ENCODE peak calls at places on chromosomes 3 and 15, in ten cellular contexts. R is PC-3; S is OCI-M1; Y is mesenteric fat pad; H is NCI-H1436; T is C1 segment of cervical spinal cord; I is memory B cell; X is activated CD4-positive, CD25-positive, alpha-beta regulatory T cell treated with anti-CD3 and anti-CD28 coated beads, Interleukin-2, amount 50 U/mL, for 16 hours; J is osteoblast; C is psoas muscle. M is an unnamed sample.

GRCh38 chr3:194104041-194104751 is 31.8 kb upstream of the HES1 start:
- DNase-seq in R (peak), S (peak), Y (no peak), H (peak), T (no peak), I (peak), X (no peak), J (no peak), C (no peak), M (no peak)

GRCh38 chr15:50100484-50100883 is 18.5 kb downstream of the ATP8B4 start:
- DNase-seq in R (no peak), S (no peak), Y (no peak), H (no peak), T (no peak), I (no peak), X (no peak), J (peak), C (no peak), M (no peak)

GRCh38 chr3:47406762-47407149 is 25.9 kb downstream of the PTPN23 start:
- DNase-seq in R (no peak), S (no peak), Y (no peak), H (no peak), T (no peak), I (no peak), X (no peak), J (no peak), C (no peak), M (no peak)

GRCh38 chr3:29515451-29515850 is 234.6 kb downstream of the RBMS3 start:
- DNase-seq in R (peak), S (no peak), Y (no peak), H (no peak), T (no peak), I (no peak), X (no peak), J (peak), C (no peak), M (no peak)

GRCh38 chr3:139548801-139549200 is 9.3 kb upstream of the RBP1 start:
- DNase-seq in R (no peak), S (no peak), Y (no peak), H (no peak), T (no peak), I (no peak), X (no peak), J (no peak), C (no peak), M (no peak)

GRCh38 chr15:57060799-57061198 is 142.4 kb downstream of the TCF12 start:
- DNase-seq in R (peak), S (no peak), Y (no peak), H (no peak), T (no peak), I (no peak), X (no peak), J (peak), C (no peak), M (no peak)

GRCh38 chr3:279325-279724 is 82.8 kb downstream of the CHL1 start:
- DNase-seq in R (no peak), S (no peak), Y (no peak), H (no peak), T (no peak), I (no peak), X (no peak), J (no peak), C (no peak), M (no peak)

GRCh38 chr3:160185711-160186110 is 39.5 kb upstream of the C3orf80 start:
- DNase-seq in R (no peak), S (no peak), Y (no peak), H (no peak), T (no peak), I (no peak), X (no peak), J (no peak), C (no peak), M (no peak)

GRCh38 chr3:122619040-122619439 is 41.6 kb downstream of the PARP15 start:
- DNase-seq in R (peak), S (no peak), Y (no peak), H (no peak), T (no peak), I (no peak), X (no peak), J (no peak), C (no peak), M (no peak)

GRCh38 chr3:143171141-143171651 is 51.6 kb downstream of the CHST2 start:
- DNase-seq in R (no peak), S (peak), Y (no peak), H (no peak), T (no peak), I (no peak), X (no peak), J (peak), C (no peak), M (no peak)

GRCh38 chr3:114392831-114393230 is 99.0 kb downstream of the TIGIT start:
- DNase-seq in R (no peak), S (no peak), Y (no peak), H (no peak), T (no peak), I (no peak), X (no peak), J (no peak), C (no peak), M (no peak)

GRCh38 chr3:190456779-190457178 is 7.1 kb upstream of the TMEM207 start:
- DNase-seq in R (no peak), S (no peak), Y (no peak), H (no peak), T (no peak), I (no peak), X (no peak), J (no peak), C (no peak), M (no peak)

GRCh38 chr3:127747751-127748521 is 74.4 kb downstream of the MGLL start:
- DNase-seq in R (peak), S (no peak), Y (peak), H (peak), T (no peak), I (no peak), X (no peak), J (peak), C (peak), M (peak)

GRCh38 chr15:47987908-47988532 is 132.8 kb upstream of the SLC24A5 start:
- DNase-seq in R (peak), S (peak), Y (no peak), H (peak), T (no peak), I (peak), X (no peak), J (no peak), C (no peak), M (no peak)

GRCh38 chr3:189839576-189839975 is 208.4 kb downstream of the TP63 start:
- DNase-seq in R (peak), S (peak), Y (no peak), H (no peak), T (no peak), I (no peak), X (no peak), J (peak), C (no peak), M (no peak)

GRCh38 chr3:133663569-133664313 is 2.0 kb upstream of the TOPBP1 start:
- DNase-seq in R (peak), S (peak), Y (no peak), H (peak), T (no peak), I (peak), X (peak), J (peak), C (no peak), M (no peak)

GRCh38 chr15:45457215-45457614 is 65.3 kb downstream of the SLC30A4 start:
- DNase-seq in R (no peak), S (no peak), Y (no peak), H (no peak), T (no peak), I (no peak), X (no peak), J (no peak), C (no peak), M (no peak)

GRCh38 chr3:67601919-67602608 is 52.3 kb downstream of the SUCLG2 start:
- DNase-seq in R (no peak), S (peak), Y (no peak), H (no peak), T (no peak), I (no peak), X (no peak), J (no peak), C (no peak), M (no peak)

GRCh38 chr3:15269091-15269989 is 63.0 kb downstream of the SH3BP5 start:
- DNase-seq in R (peak), S (peak), Y (peak), H (peak), T (peak), I (peak), X (peak), J (peak), C (peak), M (peak)

GRCh38 chr3:21573291-21573690 is 177.7 kb downstream of the ZNF385D start:
- DNase-seq in R (peak), S (peak), Y (no peak), H (no peak), T (no peak), I (no peak), X (no peak), J (no peak), C (no peak), M (no peak)

GRCh38 chr15:88920186-88920891 is 7.2 kb upstream of the MFGE8 start:
- DNase-seq in R (peak), S (no peak), Y (no peak), H (no peak), T (no peak), I (no peak), X (no peak), J (no peak), C (peak), M (no peak)

GRCh38 chr3:112038863-112039262 is 4.3 kb downstream of the TMPRSS7 start:
- DNase-seq in R (peak), S (no peak), Y (no peak), H (no peak), T (no peak), I (no peak), X (no peak), J (no peak), C (no peak), M (no peak)

GRCh38 chr3:59043391-59043790 is 6.4 kb downstream of the CFAP20DC start:
- DNase-seq in R (no peak), S (no peak), Y (no peak), H (no peak), T (no peak), I (no peak), X (no peak), J (no peak), C (no peak), M (no peak)

GRCh38 chr15:31295660-31296059 is 31.0 kb upstream of the KLF13 start:
- DNase-seq in R (no peak), S (no peak), Y (no peak), H (no peak), T (no peak), I (no peak), X (no peak), J (no peak), C (no peak), M (no peak)

GRCh38 chr15:90465930-90466567 is 63.7 kb upstream of the CRTC3 start:
- DNase-seq in R (peak), S (no peak), Y (no peak), H (no peak), T (no peak), I (no peak), X (no peak), J (peak), C (no peak), M (no peak)

GRCh38 chr15:38696120-38696727 is 131.6 kb upstream of the RASGRP1 start:
- DNase-seq in R (peak), S (peak), Y (no peak), H (no peak), T (no peak), I (no peak), X (peak), J (peak), C (no peak), M (no peak)

GRCh38 chr15:98745179-98745578 is 96.8 kb downstream of the IGF1R start:
- DNase-seq in R (peak), S (no peak), Y (no peak), H (no peak), T (no peak), I (no peak), X (no peak), J (no peak), C (no peak), M (no peak)

GRCh38 chr3:11668243-11669232 is 24.8 kb upstream of the VGLL4 start:
- DNase-seq in R (peak), S (no peak), Y (no peak), H (no peak), T (no peak), I (no peak), X (no peak), J (peak), C (no peak), M (no peak)

GRCh38 chr15:75067123-75067854 is 43.9 kb downstream of the PPCDC start:
- DNase-seq in R (peak), S (peak), Y (no peak), H (no peak), T (no peak), I (no peak), X (peak), J (no peak), C (no peak), M (no peak)

GRCh38 chr3:193944161-193944884 is 191.6 kb upstream of the HES1 start:
- DNase-seq in R (no peak), S (no peak), Y (no peak), H (no peak), T (no peak), I (no peak), X (no peak), J (no peak), C (no peak), M (no peak)

GRCh38 chr15:57160823-57161560 is 215.3 kb upstream of the CGNL1 start:
- DNase-seq in R (peak), S (no peak), Y (no peak), H (no peak), T (no peak), I (no peak), X (no peak), J (no peak), C (no peak), M (no peak)

GRCh38 chr3:31485206-31485605 is 47.5 kb upstream of the STT3B start:
- DNase-seq in R (no peak), S (no peak), Y (no peak), H (no peak), T (no peak), I (no peak), X (no peak), J (no peak), C (no peak), M (no peak)

M was measured in Right ventricle myocardium inferior.